ENCODE peak calls at places on chromosome 18, in eight cellular contexts. R, V, E, M, G, L, X and T are unnamed samples.

GRCh38 chr18:35661483-35662146 is 80.1 kb downstream of the GALNT1 start:
- DNase-seq in R (no peak), V (no peak), E (no peak), M (no peak), G (no peak), L (no peak), X (no peak), T (no peak)

GRCh38 chr18:25449046-25449445 is 97.1 kb upstream of the ZNF521 start:
- DNase-seq in R (no peak), V (no peak), E (no peak), M (no peak), G (no peak), L (no peak), X (no peak), T (no peak)

GRCh38 chr18:7953085-7953958 is 386.2 kb downstream of the PTPRM start:
- DNase-seq in R (no peak), V (no peak), E (no peak), M (no peak), G (no peak), L (no peak), X (no peak), T (no peak)

GRCh38 chr18:60861575-60861974 is 471.7 kb upstream of the CDH20 start:
- DNase-seq in R (no peak), V (no peak), E (no peak), M (no peak), G (no peak), L (no peak), X (no peak), T (no peak)

GRCh38 chr18:59459352-59460059 is 100.4 kb upstream of the LMAN1 start:
- DNase-seq in R (no peak), V (no peak), E (no peak), M (no peak), G (no peak), L (no peak), X (no peak), T (no peak)

GRCh38 chr18:10420561-10421352 is 33.7 kb upstream of the APCDD1 start:
- DNase-seq in R (no peak), V (no peak), E (no peak), M (no peak), G (no peak), L (no peak), X (no peak), T (no peak)

GRCh38 chr18:7090771-7091170 is 26.8 kb downstream of the LAMA1 start:
- DNase-seq in R (no peak), V (no peak), E (no peak), M (no peak), G (no peak), L (no peak), X (no peak), T (no peak)

GRCh38 chr18:48979944-48980890 is 29.5 kb upstream of the SMAD7 start:
- DNase-seq in R (no peak), V (no peak), E (no peak), M (no peak), G (no peak), L (no peak), X (no peak), T (no peak)

GRCh38 chr18:3055861-3056260 is 42.9 kb upstream of the LPIN2 start:
- DNase-seq in R (no peak), V (no peak), E (no peak), M (no peak), G (no peak), L (no peak), X (no peak), T (no peak)

GRCh38 chr18:58202406-58202730 is 158.3 kb downstream of the NEDD4L start:
- DNase-seq in R (peak), V (no peak), E (no peak), M (no peak), G (no peak), L (peak), X (no peak), T (no peak)

GRCh38 chr18:31513189-31513907 is 15.4 kb downstream of the DSG2 start:
- DNase-seq in R (no peak), V (no peak), E (no peak), M (no peak), G (no peak), L (no peak), X (no peak), T (no peak)

GRCh38 chr18:808502-808901 is 3.5 kb downstream of the YES1 start:
- DNase-seq in R (no peak), V (no peak), E (no peak), M (no peak), G (no peak), L (no peak), X (no peak), T (no peak)

GRCh38 chr18:45611943-45612342 is 3.3 kb upstream of the SLC14A2 start:
- DNase-seq in R (no peak), V (no peak), E (no peak), M (no peak), G (no peak), L (no peak), X (no peak), T (no peak)

GRCh38 chr18:45602926-45603325 is 12.3 kb upstream of the SLC14A2 start:
- DNase-seq in R (no peak), V (no peak), E (no peak), M (no peak), G (no peak), L (no peak), X (no peak), T (no peak)

GRCh38 chr18:45606007-45606406 is 9.3 kb upstream of the SLC14A2 start:
- DNase-seq in R (no peak), V (no peak), E (no peak), M (no peak), G (no peak), L (no peak), X (no peak), T (no peak)

GRCh38 chr18:45608400-45608799 is 6.9 kb upstream of the SLC14A2 start:
- DNase-seq in R (no peak), V (no peak), E (no peak), M (no peak), G (no peak), L (no peak), X (no peak), T (no peak)
- H3K27ac ChIP-seq in R (no peak), V (no peak), E (peak), M (peak), G (peak), L (no peak), X (no peak), T (no peak)

GRCh38 chr18:56282234-56283104 is 355.9 kb downstream of the TXNL1 start:
- DNase-seq in R (no peak), V (no peak), E (no peak), M (no peak), G (no peak), L (no peak), X (no peak), T (no peak)
- TF ChIP-seq POLR2A in R (no peak), V (no peak), E (no peak), M (no peak), G (no peak), L (no peak), X (no peak), T (no peak)

GRCh38 chr18:24214913-24215312 is 76.1 kb downstream of the CABYR start:
- DNase-seq in R (no peak), V (no peak), E (no peak), M (no peak), G (no peak), L (no peak), X (no peak), T (no peak)

GRCh38 chr18:24214144-24214543 is 75.3 kb downstream of the CABYR start:
- DNase-seq in R (no peak), V (no peak), E (no peak), M (no peak), G (no peak), L (no peak), X (no peak), T (no peak)

GRCh38 chr18:24209558-24209957 is 70.7 kb downstream of the CABYR start:
- DNase-seq in R (no peak), V (no peak), E (no peak), M (no peak), G (no peak), L (no peak), X (no peak), T (no peak)

GRCh38 chr18:24208270-24209035 is 69.6 kb downstream of the CABYR start:
- DNase-seq in R (no peak), V (no peak), E (no peak), M (no peak), G (no peak), L (no peak), X (no peak), T (no peak)

GRCh38 chr18:24212939-24213338 is 74.1 kb downstream of the CABYR start:
- DNase-seq in R (no peak), V (no peak), E (no peak), M (no peak), G (no peak), L (no peak), X (no peak), T (no peak)
- H3K27ac ChIP-seq in R (no peak), V (no peak), E (no peak), M (no peak), G (peak), L (no peak), X (no peak), T (no peak)

GRCh38 chr18:21740724-21741510 is at the start of gene MIB1:
- DNase-seq in R (no peak), V (no peak), E (peak), M (peak), G (peak), L (peak), X (peak), T (peak)
- TF ChIP-seq POLR2A in R (peak), V (peak), E (peak), M (peak), G (peak), L (peak), X (peak), T (peak)